ENCODE peak calls at places on chromosomes 12 and 14, in five cellular contexts. D, U, H, S and I are unnamed samples.

GRCh38 chr12:12927211-12928079 is 24.5 kb downstream of the GPRC5D start:
- DNase-seq in D (no peak), U (no peak), H (peak), S (peak), I (peak)

GRCh38 chr12:124829008-124829707 is 34.5 kb downstream of the SCARB1 start:
- DNase-seq in D (peak), U (no peak), H (peak), S (peak), I (peak)

GRCh38 chr14:69354383-69355154 is 43.5 kb downstream of the ERH start:
- DNase-seq in D (no peak), U (no peak), H (no peak), S (no peak), I (no peak)

GRCh38 chr14:24535737-24536136 is 27.7 kb upstream of the CMA1 start:
- DNase-seq in D (peak), U (no peak), H (no peak), S (no peak), I (no peak)

GRCh38 chr12:14367097-14367661 is 1.7 kb downstream of the ATF7IP start:
- DNase-seq in D (peak), U (no peak), H (no peak), S (no peak), I (peak)

GRCh38 chr12:38886064-38886463 is 19.3 kb downstream of the CPNE8 start:
- DNase-seq in D (no peak), U (no peak), H (no peak), S (peak), I (peak)

GRCh38 chr12:13947237-13947945 is 34.0 kb downstream of the GRIN2B start:
- DNase-seq in D (no peak), U (no peak), H (no peak), S (no peak), I (peak)

GRCh38 chr14:106141242-106142220 is 615.1 kb downstream of the TMEM121 start:
- DNase-seq in D (peak), U (no peak), H (no peak), S (no peak), I (no peak)

GRCh38 chr14:55129428-55130193 is 559 bp downstream of the LGALS3 start:
- DNase-seq in D (peak), U (peak), H (no peak), S (peak), I (peak)

GRCh38 chr12:95096852-95097251 is 23.4 kb upstream of the NR2C1 start:
- DNase-seq in D (no peak), U (no peak), H (no peak), S (no peak), I (no peak)

GRCh38 chr14:26370118-26370517 is 227.7 kb downstream of the NOVA1 start:
- DNase-seq in D (no peak), U (no peak), H (no peak), S (no peak), I (no peak)

GRCh38 chr12:46657416-46658411 is 168.1 kb downstream of the SLC38A4 start:
- DNase-seq in D (no peak), U (no peak), H (no peak), S (no peak), I (no peak)

GRCh38 chr14:61502459-61503093 is 181.2 kb downstream of the PRKCH start:
- DNase-seq in D (no peak), U (no peak), H (no peak), S (no peak), I (peak)

DNA sequence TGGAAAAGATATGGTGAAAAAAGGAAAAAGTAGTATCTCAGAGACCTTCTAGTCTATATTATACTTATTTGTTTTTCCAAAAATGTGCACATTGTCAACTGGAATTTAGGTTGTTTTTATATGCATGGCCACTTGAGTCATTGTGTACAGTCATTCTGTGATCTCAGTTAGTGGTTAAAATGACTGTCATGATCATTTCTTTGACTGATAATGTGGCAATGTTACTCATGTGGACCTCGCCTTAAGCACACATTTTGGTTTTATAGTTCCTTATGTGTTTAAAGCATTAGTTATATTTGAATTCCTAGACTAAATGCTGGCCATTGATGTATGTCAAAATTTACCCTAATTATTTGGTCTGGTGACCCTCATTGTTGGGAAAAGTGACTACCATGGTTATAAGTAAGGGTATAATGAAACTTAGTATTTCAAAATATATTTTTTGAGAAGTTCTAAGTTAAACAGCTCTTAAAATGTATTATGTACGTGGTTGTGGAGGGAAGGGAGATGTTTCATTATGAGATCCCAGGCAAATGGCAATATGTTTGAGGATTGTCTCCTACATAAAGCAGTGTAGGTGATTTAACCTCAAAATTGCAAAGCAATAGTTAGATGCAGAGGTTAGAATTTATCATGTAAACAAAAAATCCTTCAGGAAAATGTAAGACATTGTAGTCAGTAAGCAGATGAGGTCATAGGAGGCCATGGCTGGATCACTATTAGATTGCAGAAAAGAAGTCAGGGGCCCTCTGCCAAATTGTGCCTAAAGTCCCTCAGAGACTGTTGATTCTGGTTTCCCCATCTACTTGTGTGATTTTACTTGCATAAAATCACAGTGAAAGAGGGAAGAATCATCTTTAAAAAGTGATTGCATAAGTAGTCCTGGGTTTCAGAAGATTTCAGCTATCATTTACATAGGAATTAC is 17.5 kb downstream of the PNMA1 start:
- DNase-seq in D (peak), U (no peak), H (no peak), S (peak), I (peak)
- TF ChIP-seq CTCF in D (no peak), U (no peak), H (no peak), S (no peak), I (no peak)

DNA sequence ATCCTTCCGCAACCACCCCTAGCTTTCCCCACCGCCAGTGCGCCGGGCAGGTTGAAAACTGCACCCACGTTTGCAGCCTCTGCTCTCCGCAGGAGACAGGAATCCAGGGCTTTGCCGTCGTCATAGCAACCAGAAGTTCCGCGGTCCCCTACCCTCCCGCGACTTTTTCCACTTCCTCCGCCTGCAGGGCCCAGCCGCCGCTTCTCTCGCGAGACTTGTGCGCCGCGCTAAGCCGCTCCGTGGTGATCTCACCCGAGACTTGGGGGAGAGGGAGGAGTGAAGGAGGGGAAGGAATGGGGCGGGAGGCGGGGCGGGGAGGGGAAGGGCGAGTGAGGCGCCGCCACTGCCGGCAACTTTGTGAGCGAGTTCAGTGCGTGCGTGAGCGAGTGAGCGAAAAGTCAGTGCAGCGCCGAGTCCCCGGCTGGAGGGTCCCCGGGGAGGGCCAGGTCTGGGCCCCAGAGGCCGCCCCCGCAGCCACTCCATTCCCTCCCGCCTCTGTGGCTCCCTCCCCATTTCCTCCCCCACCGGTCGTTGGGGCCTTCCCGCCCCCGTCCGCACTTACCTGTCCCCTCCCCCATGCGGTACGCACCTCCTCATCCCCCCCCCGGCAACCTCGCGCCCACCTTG is 413.0 kb downstream of the PCNX1 start:
- DNase-seq in D (peak), U (peak), H (peak), S (peak), I (peak)
- TF ChIP-seq CTCF in D (no peak), U (no peak), H (no peak), S (no peak), I (no peak)

GRCh38 chr12:114339626-114340025 is 66.3 kb downstream of the TBX5 start:
- DNase-seq in D (no peak), U (no peak), H (peak), S (no peak), I (no peak)

GRCh38 chr12:114334395-114334794 is 71.5 kb downstream of the TBX5 start:
- DNase-seq in D (no peak), U (no peak), H (no peak), S (no peak), I (no peak)

GRCh38 chr12:114340231-114340630 is 65.7 kb downstream of the TBX5 start:
- DNase-seq in D (no peak), U (no peak), H (no peak), S (no peak), I (no peak)

DNA sequence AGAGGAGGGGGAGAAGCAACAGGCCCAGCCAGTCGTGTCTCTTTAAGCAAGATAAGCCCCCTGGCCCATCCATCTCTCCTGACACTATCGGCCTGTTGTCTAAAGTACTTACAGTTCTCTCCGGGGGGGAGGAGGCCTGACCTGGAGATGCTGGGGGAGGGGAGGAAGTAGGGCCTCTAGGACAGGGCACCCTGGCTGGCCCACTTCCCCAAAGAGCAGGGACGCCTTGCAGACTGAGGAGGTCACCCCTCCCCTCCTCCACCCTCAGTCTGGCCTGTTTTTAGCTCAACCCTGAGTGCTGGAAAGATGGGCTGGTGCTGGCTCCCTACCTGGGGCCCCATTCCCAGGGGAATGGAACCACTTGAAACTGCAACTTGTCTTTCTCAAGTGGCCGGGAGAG is 70.3 kb downstream of the TBX5 start:
- DNase-seq in D (peak), U (peak), H (no peak), S (no peak), I (no peak)
- TF ChIP-seq CTCF in D (no peak), U (no peak), H (no peak), S (no peak), I (no peak)

GRCh38 chr12:81792666-81793065 is 33.5 kb upstream of the PPFIA2 start:
- DNase-seq in D (no peak), U (no peak), H (no peak), S (no peak), I (no peak)

GRCh38 chr12:81798294-81798693 is 39.1 kb upstream of the PPFIA2 start:
- DNase-seq in D (no peak), U (peak), H (no peak), S (no peak), I (no peak)

GRCh38 chr12:81800298-81801148 is 41.4 kb upstream of the PPFIA2 start:
- DNase-seq in D (no peak), U (no peak), H (no peak), S (no peak), I (no peak)

DNA sequence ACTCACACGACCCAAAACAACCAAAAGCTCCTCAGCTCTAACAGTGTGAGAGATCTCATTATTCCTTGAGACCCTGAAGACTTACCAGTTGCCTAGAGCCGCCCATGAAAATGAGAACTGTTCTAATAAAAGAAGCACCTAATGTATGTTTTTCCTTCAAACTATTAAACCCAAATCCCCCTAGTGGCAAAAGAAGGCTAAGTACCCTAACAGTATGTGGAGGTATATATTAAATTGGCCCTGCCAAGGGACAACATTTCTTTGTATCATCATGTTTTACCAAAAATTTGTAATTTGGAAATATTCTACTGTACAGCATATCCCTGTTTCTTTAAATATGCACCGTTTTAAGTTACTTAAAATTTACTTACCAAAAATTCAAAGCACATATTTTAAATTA is 38.0 kb upstream of the PPFIA2 start:
- DNase-seq in D (peak), U (no peak), H (no peak), S (peak), I (peak)
- TF ChIP-seq CTCF in D (peak), U (peak), H (peak), S (no peak), I (peak)

DNA sequence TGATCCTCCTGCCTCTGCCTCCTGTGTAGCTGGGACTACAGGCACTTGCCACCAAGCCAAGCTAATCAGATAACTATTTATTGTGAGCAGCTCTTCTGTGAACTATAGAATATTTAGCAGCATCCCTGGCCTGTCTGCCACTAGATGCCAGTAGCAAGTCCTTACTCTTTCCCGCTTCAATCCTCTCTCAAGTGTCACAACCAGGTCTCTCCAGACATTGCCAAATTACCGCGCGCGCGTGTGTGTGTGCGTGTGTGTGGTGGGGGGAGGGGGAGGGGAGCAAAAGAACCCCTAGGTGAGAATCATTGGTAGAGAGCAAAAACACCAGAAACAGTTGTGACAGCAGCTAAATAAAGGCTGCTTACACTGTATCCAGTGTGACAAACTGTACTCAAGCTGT is 49.9 kb downstream of the PPP2R5E start:
- DNase-seq in D (peak), U (no peak), H (no peak), S (no peak), I (no peak)
- TF ChIP-seq CTCF in D (no peak), U (no peak), H (peak), S (no peak), I (no peak)

GRCh38 chr12:76080729-76081415 is 3.6 kb downstream of the NAP1L1 start:
- DNase-seq in D (peak), U (peak), H (no peak), S (no peak), I (no peak)
- TF ChIP-seq CTCF in D (no peak), U (no peak), H (peak), S (no peak), I (no peak)

DNA sequence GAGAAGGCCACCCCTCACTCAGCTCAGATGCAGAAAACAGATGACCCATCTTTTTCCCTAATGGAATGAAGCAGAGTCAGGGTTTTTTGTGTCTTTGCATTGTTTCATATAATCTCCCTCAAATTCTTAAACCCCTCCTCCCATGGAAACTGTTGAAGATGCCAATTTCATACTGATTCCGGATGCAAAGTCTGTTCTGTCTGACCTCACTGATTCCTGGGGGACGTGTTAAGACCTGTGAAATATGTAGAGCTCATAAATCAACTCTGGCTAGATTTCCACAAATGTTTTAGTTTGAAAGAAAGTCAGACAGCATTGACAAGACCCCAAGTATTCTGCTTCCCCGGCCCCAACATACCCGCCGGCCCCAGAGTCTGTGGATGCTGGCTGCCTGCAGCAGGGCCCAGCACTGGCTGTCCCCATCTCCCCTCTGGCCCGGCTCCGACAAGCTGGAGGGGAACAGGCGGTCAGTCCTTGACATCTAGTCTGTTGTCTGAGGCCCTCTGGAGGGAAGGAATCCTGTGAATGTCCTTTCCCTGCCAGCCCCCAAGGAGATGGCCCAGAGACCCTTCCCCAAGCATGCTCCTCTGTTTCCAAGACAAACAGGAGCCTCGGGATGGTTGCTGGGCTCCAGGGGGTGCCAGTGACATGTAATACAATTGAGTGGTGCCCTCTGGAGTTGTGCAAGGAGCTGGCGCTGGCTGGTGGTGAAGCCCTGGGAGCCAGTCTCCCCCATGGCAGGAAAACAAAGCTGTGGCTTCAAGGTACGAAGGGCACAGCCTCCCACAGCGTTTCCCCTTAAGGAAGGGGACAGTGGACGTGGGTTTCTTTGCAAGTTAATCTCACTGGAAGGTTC is 22.4 kb downstream of the FBLN5 start:
- DNase-seq in D (no peak), U (peak), H (no peak), S (peak), I (no peak)
- TF ChIP-seq CTCF in D (no peak), U (no peak), H (no peak), S (no peak), I (no peak)

GRCh38 chr14:104399432-104400155 is 180.0 kb upstream of the C14orf180 start:
- DNase-seq in D (no peak), U (no peak), H (no peak), S (no peak), I (no peak)
- TF ChIP-seq CTCF in D (no peak), U (no peak), H (no peak), S (no peak), I (no peak)

GRCh38 chr12:6696690-6697583 is 3.7 kb downstream of the PIANP start:
- DNase-seq in D (peak), U (no peak), H (no peak), S (no peak), I (no peak)

GRCh38 chr12:6695313-6696045 is 5.1 kb downstream of the PIANP start:
- DNase-seq in D (peak), U (no peak), H (no peak), S (no peak), I (no peak)

GRCh38 chr12:6698352-6699046 is 2.1 kb downstream of the PIANP start:
- DNase-seq in D (no peak), U (no peak), H (no peak), S (no peak), I (no peak)

GRCh38 chr12:6699259-6699988 is 1.2 kb downstream of the PIANP start:
- DNase-seq in D (no peak), U (no peak), H (no peak), S (no peak), I (no peak)

DNA sequence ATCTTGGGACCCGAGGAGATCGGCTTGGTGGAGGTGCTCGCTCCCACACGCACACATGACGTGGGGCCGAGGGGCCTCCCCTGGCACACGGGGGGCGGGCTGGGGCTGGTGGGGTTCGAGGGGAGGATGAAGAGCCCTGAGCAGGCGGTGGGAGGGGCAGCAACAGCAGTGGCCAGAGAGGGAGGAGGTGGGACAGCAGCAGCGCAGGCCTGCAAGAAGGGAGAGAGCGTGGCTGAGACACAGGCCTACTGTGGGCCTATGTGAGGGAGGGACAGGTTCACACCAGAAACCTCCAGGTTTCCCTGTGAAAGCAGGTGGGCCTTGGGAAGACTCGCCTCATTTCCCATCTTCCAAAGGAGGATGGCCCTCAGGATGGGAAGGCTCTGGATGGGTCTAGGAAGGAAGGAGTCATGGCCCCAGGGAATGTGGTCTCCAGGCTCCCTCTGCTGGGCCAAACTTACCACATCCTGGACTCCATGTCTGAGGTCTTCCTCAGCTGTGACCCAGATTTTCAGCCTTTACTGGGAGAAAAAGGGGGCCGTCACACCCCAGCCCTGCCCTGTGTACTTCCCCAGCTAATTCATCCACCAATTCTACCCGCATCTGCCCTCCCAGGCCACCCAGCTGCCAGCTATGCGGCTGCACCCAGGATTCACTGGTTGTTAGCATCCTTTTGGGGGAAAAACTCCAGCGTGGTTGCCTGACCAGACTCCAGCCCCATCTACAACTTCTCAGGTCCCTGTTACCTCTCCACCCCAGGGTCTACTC is 2.8 kb downstream of the PIANP start:
- DNase-seq in D (peak), U (peak), H (peak), S (peak), I (peak)
- TF ChIP-seq CTCF in D (peak), U (peak), H (peak), S (no peak), I (peak)